ENCODE peak calls at places on chromosomes 2 and 18, in five cellular contexts. J, W, I, H and N are unnamed samples.

GRCh38 chr2:141911485-141912066 is 219.2 kb downstream of the LRP1B start:
- DNase-seq in J (no peak), W (no peak), I (no peak), H (peak; percentile 70), N (no peak)

GRCh38 chr2:119760237-119760807 is 600 bp downstream of the PTPN4 start:
- DNase-seq in J (no peak), W (no peak), I (peak; percentile 51), H (peak; percentile 67), N (peak; percentile 57)

GRCh38 chr2:10498525-10499274 is 50.6 kb upstream of the ODC1 start:
- DNase-seq in J (no peak), W (no peak), I (no peak), H (no peak), N (no peak)

GRCh38 chr2:70570041-70570661 is 16.5 kb upstream of the TGFA start:
- DNase-seq in J (peak; percentile 62), W (no peak), I (no peak), H (no peak), N (no peak)

GRCh38 chr2:72113847-72114692 is 33.6 kb downstream of the CYP26B1 start:
- DNase-seq in J (no peak), W (no peak), I (no peak), H (no peak), N (no peak)

GRCh38 chr18:10306779-10307178 is 147.7 kb upstream of the APCDD1 start:
- DNase-seq in J (no peak), W (no peak), I (no peak), H (no peak), N (no peak)

GRCh38 chr18:48342125-48342524 is 67.1 kb downstream of the ZBTB7C start:
- DNase-seq in J (no peak), W (no peak), I (peak; percentile 91), H (no peak), N (peak; percentile 41)

GRCh38 chr2:233387667-233388528 is 33.6 kb downstream of the DGKD start:
- DNase-seq in J (peak; percentile 87), W (no peak), I (peak; percentile 69), H (peak; percentile 29), N (peak; percentile 94)

GRCh38 chr2:152098798-152099654 is at the start of gene CACNB4:
- DNase-seq in J (peak; percentile 46), W (no peak), I (no peak), H (no peak), N (peak; percentile 42)

GRCh38 chr2:151326532-151326931 is 30.9 kb upstream of the TNFAIP6 start:
- DNase-seq in J (peak; percentile 45), W (no peak), I (no peak), H (no peak), N (no peak)

GRCh38 chr2:120104002-120104467 is 91.2 kb downstream of the EPB41L5 start:
- DNase-seq in J (peak; percentile 95), W (no peak), I (no peak), H (no peak), N (no peak)

GRCh38 chr2:181203412-181203811 is 223.0 kb downstream of the UBE2E3 start:
- DNase-seq in J (peak; percentile 85), W (no peak), I (no peak), H (no peak), N (no peak)

GRCh38 chr18:46411862-46412690 is 244.9 kb downstream of the LOXHD1 start:
- DNase-seq in J (no peak), W (no peak), I (no peak), H (peak; percentile 32), N (peak; percentile 62)

GRCh38 chr2:13652531-13653313 is 936.0 kb downstream of the TRIB2 start:
- DNase-seq in J (peak; percentile 86), W (no peak), I (no peak), H (no peak), N (no peak)

GRCh38 chr18:3872651-3873050 is 422.7 kb downstream of the TGIF1 start:
- DNase-seq in J (no peak), W (no peak), I (no peak), H (no peak), N (peak; percentile 74)

GRCh38 chr2:148519013-148519412 is 125.5 kb upstream of the EPC2 start:
- DNase-seq in J (no peak), W (no peak), I (no peak), H (no peak), N (peak; percentile 87)

GRCh38 chr2:122542236-122542635 is 786.8 kb downstream of the TSN start:
- DNase-seq in J (no peak), W (no peak), I (no peak), H (no peak), N (no peak)

GRCh38 chr2:168939918-168940317 is 38.8 kb downstream of the G6PC2 start:
- DNase-seq in J (no peak), W (no peak), I (no peak), H (no peak), N (no peak)

GRCh38 chr2:232330068-232330999 is 48.2 kb upstream of the ALPP start:
- DNase-seq in J (no peak), W (no peak), I (no peak), H (no peak), N (no peak)

GRCh38 chr18:62710417-62710816 is 4.9 kb upstream of the PHLPP1 start:
- DNase-seq in J (peak; percentile 64), W (no peak), I (peak; percentile 88), H (no peak), N (no peak)

GRCh38 chr2:127535422-127535901 is at the start of gene MYO7B:
- DNase-seq in J (no peak), W (no peak), I (peak; percentile 3), H (peak; percentile 71), N (no peak)

GRCh38 chr2:126912201-126912600 is 13.5 kb downstream of the TEX51 start:
- DNase-seq in J (no peak), W (no peak), I (no peak), H (no peak), N (no peak)

GRCh38 chr18:6219116-6219717 is 195.5 kb downstream of the L3MBTL4 start:
- DNase-seq in J (peak; percentile 72), W (no peak), I (no peak), H (peak; percentile 40), N (peak; percentile 34)

GRCh38 chr2:170766693-170767092 is 3.5 kb upstream of the ERICH2 start:
- DNase-seq in J (no peak), W (no peak), I (no peak), H (no peak), N (no peak)

GRCh38 chr2:70233892-70234291 is 14.5 kb downstream of the TIA1 start:
- DNase-seq in J (no peak), W (no peak), I (no peak), H (no peak), N (no peak)

GRCh38 chr2:43737097-43737854 is 36.6 kb upstream of the DYNC2LI1 start:
- DNase-seq in J (peak; percentile 87), W (no peak), I (no peak), H (no peak), N (no peak)

GRCh38 chr2:172552547-172553291 is 3.2 kb upstream of the PDK1 start:
- DNase-seq in J (peak; percentile 84), W (no peak), I (no peak), H (no peak), N (no peak)

GRCh38 chr18:76494541-76495403 is at the start of gene ZNF516:
- DNase-seq in J (peak; percentile 79), W (no peak), I (peak; percentile 39), H (peak; percentile 68), N (no peak)

GRCh38 chr2:127355407-127356008 is 32.3 kb downstream of the MAP3K2 start:
- DNase-seq in J (peak; percentile 32), W (peak; percentile 11), I (no peak), H (peak; percentile 50), N (no peak)

GRCh38 chr18:13137939-13138821 is 80.4 kb upstream of the LDLRAD4 start:
- DNase-seq in J (peak; percentile 9), W (no peak), I (no peak), H (peak; percentile 47), N (no peak)

GRCh38 chr2:237627463-237628321 is at the start of gene LRRFIP1:
- DNase-seq in J (peak; percentile 63), W (no peak), I (no peak), H (peak; percentile 17), N (peak; percentile 27)